ENCODE peak calls at places on chromosomes 12 and 14, in eight cellular contexts. B, D, J, A, T, N, V and E are unnamed samples.

GRCh38 chr12:99004799-99005474 is 359.8 kb downstream of the APAF1 start:
- DNase-seq in B (no peak), D (no peak), J (no peak), A (no peak), T (no peak), N (peak; percentile 13), V (no peak), E (no peak)

GRCh38 chr12:76265424-76266180 is 82.6 kb downstream of the BBS10 start:
- DNase-seq in B (no peak), D (no peak), J (no peak), A (peak; percentile 45), T (no peak), N (no peak), V (no peak), E (peak; percentile 22)

GRCh38 chr14:35878272-35879140 is 52.4 kb downstream of the BRMS1L start:
- DNase-seq in B (peak; percentile 93), D (no peak), J (peak; percentile 41), A (peak; percentile 87), T (no peak), N (no peak), V (peak; percentile 32), E (peak; percentile 87)

GRCh38 chr14:61215222-61216010 is 65.7 kb downstream of the TMEM30B start:
- DNase-seq in B (peak; percentile 2), D (no peak), J (no peak), A (peak; percentile 16), T (no peak), N (no peak), V (no peak), E (peak; percentile 84)

GRCh38 chr14:70724944-70725343 is 83.2 kb downstream of the TTC9 start:
- DNase-seq in B (no peak), D (no peak), J (no peak), A (no peak), T (no peak), N (no peak), V (no peak), E (no peak)

GRCh38 chr12:52317443-52318052 is 3.6 kb downstream of the KRT83 start:
- DNase-seq in B (no peak), D (no peak), J (no peak), A (no peak), T (no peak), N (peak; percentile 46), V (no peak), E (no peak)

GRCh38 chr12:62301080-62301798 is 41.0 kb downstream of the USP15 start:
- DNase-seq in B (no peak), D (no peak), J (no peak), A (no peak), T (no peak), N (no peak), V (no peak), E (no peak)

GRCh38 chr14:61642246-61642982 is 52.9 kb upstream of the HIF1A start:
- DNase-seq in B (peak; percentile 20), D (no peak), J (no peak), A (peak; percentile 31), T (no peak), N (no peak), V (no peak), E (peak; percentile 82)

GRCh38 chr14:83372271-83372670 is 1838.6 kb upstream of the SEL1L start:
- DNase-seq in B (no peak), D (no peak), J (no peak), A (no peak), T (no peak), N (no peak), V (no peak), E (no peak)

GRCh38 chr12:54220092-54220557 is 31.3 kb upstream of the SMUG1 start:
- DNase-seq in B (peak; percentile 76), D (peak; percentile 63), J (peak; percentile 64), A (peak; percentile 36), T (peak; percentile 71), N (no peak), V (peak; percentile 61), E (no peak)

GRCh38 chr14:56224179-56224578 is 106.0 kb downstream of the PELI2 start:
- DNase-seq in B (no peak), D (no peak), J (no peak), A (no peak), T (no peak), N (no peak), V (no peak), E (no peak)

GRCh38 chr12:11171953-11172675 is 1.1 kb downstream of the SMIM10L1 start:
- DNase-seq in B (peak; percentile 39), D (no peak), J (no peak), A (peak; percentile 27), T (no peak), N (no peak), V (no peak), E (peak; percentile 11)

GRCh38 chr12:52508211-52508610 is 12.0 kb downstream of the KRT5 start:
- DNase-seq in B (no peak), D (no peak), J (no peak), A (no peak), T (no peak), N (no peak), V (no peak), E (no peak)

GRCh38 chr14:53599221-53599945 is 357.2 kb downstream of the BMP4 start:
- DNase-seq in B (no peak), D (no peak), J (no peak), A (peak; percentile 16), T (no peak), N (no peak), V (no peak), E (no peak)

DNA sequence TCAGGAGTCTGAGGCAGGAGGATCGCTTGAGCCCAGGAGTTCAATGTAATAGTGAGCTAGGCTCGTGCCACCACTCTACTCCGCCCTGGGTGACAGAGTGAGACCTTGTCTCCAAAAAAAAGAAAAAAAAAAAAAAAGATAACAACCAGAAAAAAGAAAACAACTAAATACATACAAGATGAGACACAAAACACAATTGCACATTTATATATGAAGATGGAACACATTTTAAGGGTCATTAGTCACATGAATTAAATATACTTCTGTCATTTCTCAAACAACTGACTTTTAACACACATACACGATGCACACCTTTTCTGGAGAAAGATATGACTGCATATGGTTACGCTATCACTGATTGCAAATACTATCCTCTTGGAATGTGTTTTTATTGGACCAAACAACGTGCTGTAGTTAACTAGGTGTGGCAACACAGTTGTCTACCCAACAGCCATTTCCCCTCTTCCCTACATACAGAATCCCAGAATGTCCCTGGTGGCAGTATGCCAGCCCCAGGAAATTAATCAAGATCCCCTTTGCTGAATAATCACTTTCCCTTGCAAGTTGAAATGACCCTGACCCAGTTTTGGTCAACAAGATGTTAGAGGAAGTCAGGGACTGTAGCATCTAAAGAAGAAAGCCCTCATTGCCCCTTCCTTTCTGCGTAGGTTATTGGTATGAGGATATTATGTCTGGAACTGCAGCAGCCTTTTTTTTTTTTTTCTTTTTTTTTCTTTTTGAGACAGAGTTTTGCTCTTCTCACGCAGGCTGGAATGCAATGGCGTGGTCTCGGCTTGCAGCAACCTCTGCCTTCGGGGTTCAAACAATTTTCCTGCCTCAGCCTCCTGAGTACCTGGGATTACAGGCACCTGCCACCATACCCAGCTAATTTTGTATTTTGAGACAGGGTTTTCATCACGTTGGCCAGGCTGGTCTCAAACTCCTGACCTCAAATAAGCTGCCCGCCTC is 5.6 kb upstream of the MYL6B start:
- DNase-seq in B (no peak), D (no peak), J (no peak), A (no peak), T (no peak), N (no peak), V (no peak), E (no peak)
- H3K4me3 ChIP-seq in B (no peak overlapping the region), D (no peak overlapping the region), J (no peak overlapping the region), A (no peak overlapping the region), T (no peak overlapping the region), N (no peak overlapping the region), V (no peak overlapping the region), E (no peak overlapping the region)

GRCh38 chr12:20220339-20220738 is 148.0 kb upstream of the PDE3A start:
- DNase-seq in B (peak; percentile 75), D (no peak), J (no peak), A (peak; percentile 31), T (no peak), N (no peak), V (no peak), E (peak; percentile 55)
- TF ChIP-seq CTCF in B (peak; percentile 39), D (no peak), J (peak; percentile 34), A (peak; percentile 36), T (peak; percentile 7), N (peak; percentile 30), V (peak; percentile 23), E (no peak)

GRCh38 chr14:39499514-39499913 is 67.3 kb upstream of the FBXO33 start:
- DNase-seq in B (no peak), D (no peak), J (no peak), A (no peak), T (no peak), N (no peak), V (no peak), E (no peak)

GRCh38 chr14:39505812-39506211 is 73.6 kb upstream of the FBXO33 start:
- DNase-seq in B (no peak), D (no peak), J (no peak), A (no peak), T (no peak), N (no peak), V (no peak), E (no peak)

DNA sequence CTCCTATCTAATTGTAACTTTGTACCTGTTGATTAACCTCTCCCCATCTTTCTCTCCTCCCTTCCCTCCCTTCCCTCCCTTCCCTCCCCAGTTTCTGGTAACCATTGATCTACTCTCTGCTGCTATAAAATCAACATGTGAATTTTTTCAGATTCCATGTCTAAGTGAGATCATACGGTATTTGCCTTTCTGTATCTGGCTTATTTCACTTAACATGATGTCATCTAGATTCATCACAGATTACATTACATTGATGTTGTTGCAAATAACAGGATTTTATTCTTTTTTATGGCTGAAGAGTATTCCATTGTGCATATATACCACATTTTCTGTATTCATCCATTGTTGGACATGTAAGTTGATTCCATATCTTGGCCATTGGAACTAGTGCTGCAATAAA is 68.0 kb upstream of the FBXO33 start:
- DNase-seq in B (no peak), D (no peak), J (no peak), A (no peak), T (no peak), N (no peak), V (no peak), E (no peak)
- H3K4me3 ChIP-seq in B (no peak overlapping the region), D (no peak overlapping the region), J (no peak overlapping the region), A (no peak overlapping the region), T (no peak overlapping the region), N (no peak overlapping the region), V (no peak overlapping the region), E (no peak overlapping the region)

DNA sequence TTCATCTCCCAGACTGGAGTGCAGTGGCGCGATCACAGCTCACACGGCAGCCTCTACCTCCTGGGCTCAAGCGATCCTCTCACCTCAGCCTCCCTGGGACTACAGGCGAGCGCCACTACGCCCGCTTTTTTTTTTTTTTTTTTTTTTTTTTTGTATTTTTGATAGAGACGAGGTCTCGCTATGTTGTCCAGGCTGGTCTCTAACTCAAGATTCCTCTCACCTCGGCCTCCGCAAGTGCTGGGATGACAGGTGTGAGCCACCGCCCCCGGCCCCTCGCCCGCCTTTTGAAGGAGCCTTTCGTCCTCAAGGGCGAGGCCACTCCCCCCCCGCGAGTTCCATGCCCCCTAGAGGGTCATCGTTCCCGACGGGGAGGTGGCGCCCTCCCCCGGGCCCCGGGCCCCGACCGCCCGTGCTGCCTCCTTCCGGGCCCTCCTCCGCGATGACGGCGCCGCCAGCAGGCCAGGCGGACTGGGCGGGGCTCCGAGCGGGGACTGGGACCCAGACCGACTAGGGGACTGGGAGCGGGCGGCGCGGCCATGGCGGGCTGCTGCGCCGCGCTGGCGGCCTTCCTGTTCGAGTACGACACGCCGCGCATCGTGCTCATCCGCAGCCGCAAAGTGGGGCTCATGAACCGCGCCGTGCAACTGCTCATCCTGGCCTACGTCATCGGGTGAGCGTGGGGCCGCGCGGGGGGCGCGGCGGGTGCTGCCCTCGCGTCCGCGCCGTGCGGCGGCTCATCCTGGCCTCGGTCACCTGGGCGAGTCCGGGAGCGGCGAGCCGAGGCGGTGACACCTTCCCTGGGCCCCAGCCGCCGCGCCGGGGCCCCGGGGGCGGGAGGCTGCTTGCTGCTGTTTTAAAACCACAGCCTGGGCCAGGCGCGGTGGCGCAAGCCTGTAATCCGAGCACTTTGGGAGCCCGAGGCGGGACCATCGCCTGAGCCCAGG is at the start of gene P2RX4:
- DNase-seq in B (peak; percentile 70), D (peak; percentile 93), J (peak; percentile 77), A (peak; percentile 50), T (peak; percentile 84), N (peak; percentile 97), V (peak; percentile 87), E (peak; percentile 73)
- TF ChIP-seq CTCF in B (no peak), D (no peak), J (peak; percentile 51), A (no peak), T (peak; percentile 24), N (peak; percentile 48), V (peak; percentile 12), E (peak; percentile 15)